ENCODE peak calls at places on chromosomes 4 and X, in five cellular contexts. One of them, this sample, is unnamed.

GRCh38 chrX:29461039-29461438 is 754.3 kb upstream of the MAGEB2 start:
- DNase-seq in MV-4-11: no peak
- DNase-seq in NCI-H1694 treated with DMSO at 0.1 percent for 48 hours: no peak
- DNase-seq in caudate nucleus: no peak
- DNase-seq in posterior vena cava: no peak
- DNase-seq in this sample: no peak

GRCh38 chrX:53682885-53683555 is 3.5 kb downstream of the HUWE1 start:
- DNase-seq in MV-4-11: peak; percentile 0
- DNase-seq in NCI-H1694 treated with DMSO at 0.1 percent for 48 hours: peak; percentile 37
- DNase-seq in caudate nucleus: peak; percentile 12
- DNase-seq in posterior vena cava: peak; percentile 78
- DNase-seq in this sample: peak; percentile 50

GRCh38 chrX:45711231-45711630 is 510.6 kb upstream of the DIPK2B start:
- DNase-seq in MV-4-11: no peak
- DNase-seq in NCI-H1694 treated with DMSO at 0.1 percent for 48 hours: no peak
- DNase-seq in caudate nucleus: no peak
- DNase-seq in posterior vena cava: no peak
- DNase-seq in this sample: peak; percentile 26

GRCh38 chr4:169723207-169723606 is 34.5 kb downstream of the HPF1 start:
- DNase-seq in MV-4-11: no peak
- DNase-seq in NCI-H1694 treated with DMSO at 0.1 percent for 48 hours: no peak
- DNase-seq in caudate nucleus: no peak
- DNase-seq in posterior vena cava: no peak
- DNase-seq in this sample: no peak

GRCh38 chrX:17160971-17161370 is 214.0 kb upstream of the NHS start:
- DNase-seq in MV-4-11: peak; percentile 32
- DNase-seq in NCI-H1694 treated with DMSO at 0.1 percent for 48 hours: no peak
- DNase-seq in caudate nucleus: no peak
- DNase-seq in posterior vena cava: no peak
- DNase-seq in this sample: no peak

GRCh38 chr4:92387459-92388069 is 83.8 kb downstream of the GRID2 start:
- DNase-seq in MV-4-11: peak; percentile 17
- DNase-seq in NCI-H1694 treated with DMSO at 0.1 percent for 48 hours: peak; percentile 16
- DNase-seq in caudate nucleus: no peak
- DNase-seq in posterior vena cava: no peak
- DNase-seq in this sample: peak; percentile 38

GRCh38 chr4:19651481-19651880 is 600.2 kb upstream of the SLIT2 start:
- DNase-seq in MV-4-11: no peak
- DNase-seq in NCI-H1694 treated with DMSO at 0.1 percent for 48 hours: no peak
- DNase-seq in caudate nucleus: no peak
- DNase-seq in posterior vena cava: no peak
- DNase-seq in this sample: no peak

GRCh38 chr4:180767330-180767729 is 1475.9 kb upstream of the TENM3 start:
- DNase-seq in MV-4-11: no peak
- DNase-seq in NCI-H1694 treated with DMSO at 0.1 percent for 48 hours: no peak
- DNase-seq in caudate nucleus: no peak
- DNase-seq in posterior vena cava: no peak
- DNase-seq in this sample: no peak

This sample was measured in Caki2.